ENCODE peak calls at places on chromosomes 5 and 9, in four cellular contexts. One of them, this sample, is unnamed.
A peak's percentile ranks its signal among the peaks of the same experiment; 100 is the strongest.

GRCh38 chr5:171342362-171343111 is 33.5 kb downstream of the TLX3 start:
- DNase-seq in CD8-positive, alpha-beta memory T cell: peak; percentile 8
- DNase-seq in tibial nerve: peak; percentile 47
- DNase-seq in endothelial cell of umbilical vein: peak; percentile 64
- DNase-seq in this sample: no peak

GRCh38 chr9:25658587-25658986 is 19.7 kb downstream of the TUSC1 start:
- DNase-seq in tibial nerve: no peak
- DNase-seq in endothelial cell of umbilical vein: no peak
- DNase-seq in CD8-positive, alpha-beta memory T cell: no peak
- DNase-seq in this sample: no peak

GRCh38 chr9:95242613-95243012 is 74.9 kb downstream of the FANCC start:
- DNase-seq in tibial nerve: no peak
- DNase-seq in endothelial cell of umbilical vein: no peak
- DNase-seq in CD8-positive, alpha-beta memory T cell: no peak
- DNase-seq in this sample: no peak

GRCh38 chr5:118553662-118554061 is 434.7 kb downstream of the DTWD2 start:
- DNase-seq in CD8-positive, alpha-beta memory T cell: no peak
- DNase-seq in endothelial cell of umbilical vein: no peak
- DNase-seq in tibial nerve: peak; percentile 79
- DNase-seq in this sample: no peak

GRCh38 chr9:98230354-98230753 is 25.1 kb downstream of the TBC1D2 start:
- DNase-seq in tibial nerve: no peak
- DNase-seq in CD8-positive, alpha-beta memory T cell: no peak
- DNase-seq in endothelial cell of umbilical vein: no peak
- DNase-seq in this sample: no peak

GRCh38 chr9:3880851-3881250 is 355.1 kb upstream of the RFX3 start:
- DNase-seq in tibial nerve: no peak
- DNase-seq in CD8-positive, alpha-beta memory T cell: no peak
- DNase-seq in endothelial cell of umbilical vein: no peak
- DNase-seq in this sample: no peak

GRCh38 chr5:100643473-100643872 is 108.3 kb downstream of the FAM174A start:
- DNase-seq in tibial nerve: no peak
- DNase-seq in CD8-positive, alpha-beta memory T cell: no peak
- DNase-seq in endothelial cell of umbilical vein: peak; percentile 79
- DNase-seq in this sample: no peak

GRCh38 chr9:91328186-91328585 is 33.5 kb downstream of the AUH start:
- DNase-seq in CD8-positive, alpha-beta memory T cell: no peak
- DNase-seq in tibial nerve: no peak
- DNase-seq in endothelial cell of umbilical vein: no peak
- DNase-seq in this sample: no peak

GRCh38 chr5:142143878-142144277 is 35.3 kb downstream of the NDFIP1 start:
- DNase-seq in CD8-positive, alpha-beta memory T cell: no peak
- DNase-seq in endothelial cell of umbilical vein: peak; percentile 58
- DNase-seq in tibial nerve: no peak
- DNase-seq in this sample: peak; percentile 30

GRCh38 chr5:85293139-85293785 is 908.6 kb upstream of the EDIL3 start:
- DNase-seq in CD8-positive, alpha-beta memory T cell: no peak
- DNase-seq in tibial nerve: no peak
- DNase-seq in endothelial cell of umbilical vein: no peak
- DNase-seq in this sample: no peak

GRCh38 chr5:150296496-150296895 is 6.2 kb downstream of the ARSI start:
- DNase-seq in tibial nerve: no peak
- DNase-seq in endothelial cell of umbilical vein: no peak
- DNase-seq in CD8-positive, alpha-beta memory T cell: no peak
- DNase-seq in this sample: no peak

GRCh38 chr9:134554750-134555655 is 86.6 kb upstream of the COL5A1 start:
- DNase-seq in tibial nerve: no peak
- DNase-seq in endothelial cell of umbilical vein: no peak
- DNase-seq in CD8-positive, alpha-beta memory T cell: no peak
- DNase-seq in this sample: no peak

GRCh38 chr9:129287595-129288305 is 109.7 kb upstream of the IER5L start:
- DNase-seq in tibial nerve: no peak
- DNase-seq in CD8-positive, alpha-beta memory T cell: no peak
- DNase-seq in endothelial cell of umbilical vein: no peak
- DNase-seq in this sample: no peak

GRCh38 chr9:73009649-73010288 is 56.9 kb upstream of the ALDH1A1 start:
- DNase-seq in tibial nerve: no peak
- DNase-seq in endothelial cell of umbilical vein: no peak
- DNase-seq in CD8-positive, alpha-beta memory T cell: no peak
- DNase-seq in this sample: no peak

GRCh38 chr5:133934311-133934710 is 34.1 kb downstream of the C5orf15 start:
- DNase-seq in tibial nerve: no peak
- DNase-seq in CD8-positive, alpha-beta memory T cell: no peak
- DNase-seq in endothelial cell of umbilical vein: no peak
- DNase-seq in this sample: no peak

GRCh38 chr5:178370102-178370501 is 137.5 kb upstream of the PHYKPL start:
- DNase-seq in tibial nerve: no peak
- DNase-seq in endothelial cell of umbilical vein: no peak
- DNase-seq in CD8-positive, alpha-beta memory T cell: no peak
- DNase-seq in this sample: no peak

GRCh38 chr5:177325868-177326381 is 14.2 kb upstream of the MXD3 start:
- DNase-seq in tibial nerve: no peak
- DNase-seq in CD8-positive, alpha-beta memory T cell: no peak
- DNase-seq in endothelial cell of umbilical vein: no peak
- DNase-seq in this sample: no peak

GRCh38 chr5:131364507-131365050 is 100.7 kb downstream of the CDC42SE2 start:
- DNase-seq in CD8-positive, alpha-beta memory T cell: no peak
- DNase-seq in tibial nerve: no peak
- DNase-seq in endothelial cell of umbilical vein: no peak
- DNase-seq in this sample: peak; percentile 66

GRCh38 chr9:21836437-21837161 is 34.2 kb downstream of the MTAP start:
- DNase-seq in tibial nerve: no peak
- DNase-seq in CD8-positive, alpha-beta memory T cell: no peak
- DNase-seq in endothelial cell of umbilical vein: peak; percentile 98
- DNase-seq in this sample: no peak

GRCh38 chr5:44329716-44330115 is 59.5 kb downstream of the FGF10 start:
- DNase-seq in tibial nerve: no peak
- DNase-seq in endothelial cell of umbilical vein: no peak
- DNase-seq in CD8-positive, alpha-beta memory T cell: no peak
- DNase-seq in this sample: no peak

GRCh38 chr9:98900725-98901124 is 43.0 kb upstream of the COL15A1 start:
- DNase-seq in tibial nerve: no peak
- DNase-seq in endothelial cell of umbilical vein: no peak
- DNase-seq in CD8-positive, alpha-beta memory T cell: no peak
- DNase-seq in this sample: no peak

GRCh38 chr5:159905496-159905895 is 10.8 kb upstream of the ADRA1B start:
- DNase-seq in endothelial cell of umbilical vein: no peak
- DNase-seq in CD8-positive, alpha-beta memory T cell: no peak
- DNase-seq in tibial nerve: no peak
- DNase-seq in this sample: no peak

GRCh38 chr5:150645070-150645700 is 4.7 kb downstream of the SYNPO start:
- DNase-seq in tibial nerve: peak; percentile 68
- DNase-seq in CD8-positive, alpha-beta memory T cell: no peak
- DNase-seq in endothelial cell of umbilical vein: no peak
- DNase-seq in this sample: no peak

GRCh38 chr5:17127743-17128231 is 89.6 kb upstream of the BASP1 start:
- DNase-seq in tibial nerve: no peak
- DNase-seq in CD8-positive, alpha-beta memory T cell: no peak
- DNase-seq in endothelial cell of umbilical vein: peak; percentile 94
- DNase-seq in this sample: no peak

DNA sequence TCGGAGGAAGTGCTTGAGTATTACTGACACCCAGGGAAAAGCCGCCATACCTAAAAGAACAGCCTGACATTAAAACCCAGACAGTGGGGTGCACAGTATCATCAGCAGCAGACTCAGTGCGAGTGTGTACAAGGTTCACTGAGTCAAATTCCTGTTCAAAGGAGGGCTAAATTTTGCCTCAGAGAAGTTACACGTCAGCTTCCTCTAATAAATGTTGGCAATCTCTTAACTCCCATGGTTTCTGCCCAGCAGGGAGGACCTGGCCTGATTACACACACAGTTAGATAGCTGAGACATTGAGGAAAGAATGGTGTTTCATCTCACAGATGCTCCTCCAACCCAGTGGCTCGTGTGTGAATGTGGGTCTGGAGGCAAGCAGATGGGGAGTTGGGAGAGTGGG is 38.2 kb downstream of the NIPSNAP3B start:
- DNase-seq in tibial nerve: no peak
- DNase-seq in CD8-positive, alpha-beta memory T cell: no peak
- DNase-seq in endothelial cell of umbilical vein: no peak
- DNase-seq in this sample: no peak
- H3K4me1 ChIP-seq in tibial nerve: no peaks in the 10 kb centered on the region
- H3K4me1 ChIP-seq in CD8-positive, alpha-beta memory T cell: no peaks in the 10 kb centered on the region
- H3K4me1 ChIP-seq in endothelial cell of umbilical vein: no peaks in the 10 kb centered on the region
- H3K4me1 ChIP-seq in this sample: no peaks in the 10 kb centered on the region

DNA sequence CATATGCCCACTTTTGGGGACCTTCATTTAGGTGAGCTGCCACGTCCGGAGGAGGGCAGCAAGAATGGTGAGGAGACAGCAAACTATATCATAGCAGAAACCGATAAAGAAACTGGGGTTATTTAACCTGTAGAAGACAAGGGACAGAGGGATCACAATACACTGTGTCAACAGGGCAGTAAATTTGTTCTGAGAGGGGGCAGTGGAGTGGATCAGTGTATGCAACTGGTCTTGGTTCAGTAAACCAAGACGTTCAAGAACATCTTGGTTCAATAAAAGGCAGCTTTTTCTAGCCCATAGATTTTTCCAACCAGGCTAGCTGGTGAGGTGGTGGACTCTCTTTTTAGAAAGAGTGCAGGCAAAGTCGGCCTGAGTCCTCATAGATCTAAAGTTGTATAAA is 55.3 kb downstream of the PLAC8L1 start:
- DNase-seq in CD8-positive, alpha-beta memory T cell: no peak
- DNase-seq in tibial nerve: no peak
- DNase-seq in endothelial cell of umbilical vein: no peak
- DNase-seq in this sample: no peak
- H3K27ac ChIP-seq in CD8-positive, alpha-beta memory T cell: no peak overlapping the region
- H3K27ac ChIP-seq in tibial nerve: no peak overlapping the region
- H3K27ac ChIP-seq in endothelial cell of umbilical vein: no peak overlapping the region
- H3K27ac ChIP-seq in this sample: no peak overlapping the region

DNA sequence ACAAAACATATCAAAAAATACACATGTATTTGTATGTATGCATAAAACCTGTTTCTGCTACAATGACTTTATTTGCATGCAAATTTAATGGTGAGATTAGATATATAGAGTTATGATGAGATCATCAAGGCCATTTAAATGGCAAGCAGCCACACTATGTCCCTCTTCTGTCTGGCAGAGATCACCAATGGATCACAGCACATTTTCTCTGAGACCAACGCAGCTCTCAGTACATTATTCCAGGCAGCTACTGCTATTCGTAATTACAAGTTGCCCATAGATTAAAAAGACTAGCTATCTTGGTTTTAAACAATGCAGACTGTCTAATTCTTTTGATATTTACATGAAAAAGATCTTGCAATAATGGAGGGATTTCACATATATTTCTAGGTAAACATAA is 629.5 kb downstream of the PDE4D start:
- DNase-seq in endothelial cell of umbilical vein: no peak
- DNase-seq in CD8-positive, alpha-beta memory T cell: no peak
- DNase-seq in tibial nerve: no peak
- DNase-seq in this sample: no peak
- H3K4me3 ChIP-seq in endothelial cell of umbilical vein: no peak overlapping the region
- H3K4me3 ChIP-seq in CD8-positive, alpha-beta memory T cell: no peak overlapping the region
- H3K4me3 ChIP-seq in tibial nerve: no peak overlapping the region
- H3K4me3 ChIP-seq in this sample: no peak overlapping the region

DNA sequence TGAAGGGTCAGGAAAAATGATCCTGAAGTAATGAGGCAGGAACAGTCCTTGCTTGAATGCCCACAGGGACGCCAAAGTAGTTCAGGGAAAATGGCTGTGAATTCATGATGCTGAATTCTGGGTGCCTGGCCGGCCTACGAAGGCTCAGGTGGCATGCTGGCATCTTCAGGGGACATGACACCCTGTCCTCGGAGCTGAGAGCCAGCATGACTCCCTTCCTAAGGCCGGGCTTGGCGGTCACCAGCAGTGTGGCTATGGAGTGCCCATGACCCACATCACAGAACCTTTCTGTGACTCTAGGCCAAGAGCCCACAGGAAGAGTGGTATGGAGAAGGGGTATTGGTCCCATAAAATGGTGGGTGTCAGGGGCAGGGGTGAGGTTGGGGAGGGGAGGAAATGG is 202.6 kb upstream of the KLF9 start:
- DNase-seq in CD8-positive, alpha-beta memory T cell: no peak
- DNase-seq in endothelial cell of umbilical vein: no peak
- DNase-seq in tibial nerve: no peak
- DNase-seq in this sample: no peak
- H3K4me1 ChIP-seq in CD8-positive, alpha-beta memory T cell: no peaks in the 10 kb centered on the region
- H3K4me1 ChIP-seq in endothelial cell of umbilical vein: no peaks in the 10 kb centered on the region
- H3K4me1 ChIP-seq in tibial nerve: peaks cover 5% of the 10 kb centered on the region
- H3K4me1 ChIP-seq in this sample: no peaks in the 10 kb centered on the region

DNA sequence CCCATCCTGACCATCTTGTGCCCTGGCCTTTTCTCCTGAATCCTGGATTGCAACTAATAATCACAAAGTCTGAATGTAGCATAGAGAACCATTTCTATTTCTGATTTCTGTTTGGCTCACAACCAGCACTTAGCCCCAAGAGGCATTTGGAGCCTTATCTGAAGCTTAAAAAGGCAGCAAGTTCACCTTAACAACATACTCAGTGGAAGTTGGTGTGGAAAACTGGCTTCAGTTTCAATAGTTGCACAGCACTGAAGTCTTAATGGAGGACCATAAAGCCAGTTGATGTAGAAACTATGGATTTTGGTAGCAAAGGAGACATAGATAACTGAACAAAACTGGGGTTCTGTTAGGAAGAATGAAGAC is 574.1 kb downstream of the PSAT1 start:
- DNase-seq in CD8-positive, alpha-beta memory T cell: no peak
- DNase-seq in endothelial cell of umbilical vein: no peak
- DNase-seq in tibial nerve: no peak
- DNase-seq in this sample: no peak
- H3K27ac ChIP-seq in CD8-positive, alpha-beta memory T cell: no peak overlapping the region
- H3K27ac ChIP-seq in endothelial cell of umbilical vein: peak overlapping the region; percentile 83
- H3K27ac ChIP-seq in tibial nerve: no peak overlapping the region
- H3K27ac ChIP-seq in this sample: no peak overlapping the region

GRCh38 chr5:137497396-137498290 is 1.5 kb downstream of the SPOCK1 start:
- DNase-seq in CD8-positive, alpha-beta memory T cell: no peak
- DNase-seq in tibial nerve: peak; percentile 12
- DNase-seq in endothelial cell of umbilical vein: peak; percentile 30
- DNase-seq in this sample: no peak
- H3K4me3 ChIP-seq in CD8-positive, alpha-beta memory T cell: no peak overlapping the region
- H3K4me3 ChIP-seq in tibial nerve: peak overlapping the region; percentile 31
- H3K4me3 ChIP-seq in endothelial cell of umbilical vein: peak overlapping the region; percentile 54
- H3K4me3 ChIP-seq in this sample: no peak overlapping the region

DNA sequence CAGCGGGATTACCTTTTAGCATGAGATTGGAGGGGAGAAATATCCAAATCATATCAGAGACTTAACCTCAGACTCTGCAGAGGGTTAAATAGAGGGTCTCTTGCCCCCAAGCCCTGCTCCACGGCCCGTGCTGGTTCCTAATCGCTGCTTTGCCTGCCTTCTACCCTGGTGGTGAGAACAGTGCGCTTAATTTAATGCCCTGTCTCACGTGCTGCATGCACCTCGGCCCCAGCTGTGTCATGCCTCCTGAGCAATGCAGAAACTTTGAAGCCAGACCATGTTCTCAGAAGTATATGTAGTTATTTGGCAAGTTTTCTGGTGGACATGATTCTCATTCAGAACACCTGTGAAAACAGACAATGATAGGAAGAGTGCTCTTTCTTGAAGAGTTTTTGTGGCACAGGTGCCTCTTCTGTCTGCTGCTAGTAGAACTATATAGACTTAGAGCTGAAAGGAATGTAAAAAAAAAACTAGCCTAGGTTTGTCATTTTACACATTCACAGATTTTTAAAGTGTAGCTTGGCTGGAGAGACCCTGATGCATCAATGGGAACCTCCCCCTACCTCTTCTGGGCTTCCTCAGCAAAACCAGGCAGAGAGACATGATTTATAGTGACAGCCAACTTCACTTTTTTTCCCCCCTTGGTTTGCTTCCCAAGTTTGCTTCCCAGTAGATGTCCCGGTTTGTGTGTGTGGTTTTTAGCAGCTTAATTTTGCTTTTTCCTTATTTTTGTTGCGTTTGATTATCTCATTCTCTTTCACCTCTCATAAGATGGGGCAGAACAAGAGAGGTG is 1.6 kb downstream of the OTULIN start:
- DNase-seq in CD8-positive, alpha-beta memory T cell: peak; percentile 35
- DNase-seq in endothelial cell of umbilical vein: peak; percentile 15
- DNase-seq in tibial nerve: no peak
- DNase-seq in this sample: peak; percentile 32
- H3K4me1 ChIP-seq in CD8-positive, alpha-beta memory T cell: peaks cover 66% of the 10 kb centered on the region
- H3K4me1 ChIP-seq in endothelial cell of umbilical vein: peaks cover 22% of the 10 kb centered on the region
- H3K4me1 ChIP-seq in tibial nerve: peaks cover 31% of the 10 kb centered on the region
- H3K4me1 ChIP-seq in this sample: peaks cover 31% of the 10 kb centered on the region